ENCODE peak calls at places on chromosomes 13 and 19, in eight cellular contexts. E is cardiac muscle cell; U is mammary epithelial cell; K is right cardiac atrium; J is endodermal cell; W is cardiac fibroblast; P is SJCRH30; A is CD8-positive, alpha-beta T cell. L is an unnamed sample.

GRCh38 chr19:16944626-16945363 is 56.0 kb downstream of the F2RL3 start:
- DNase-seq in P (no peak), J (no peak), U (no peak), W (no peak), E (no peak), K (no peak), A (no peak), L (no peak)

GRCh38 chr19:3443840-3444694 is 36.3 kb downstream of the SMIM24 start:
- DNase-seq in W (peak; percentile 29), J (peak; percentile 91), U (no peak), A (no peak), P (no peak), E (peak; percentile 52), K (peak; percentile 90), L (no peak)

GRCh38 chr13:66225071-66225470 is 1005.1 kb downstream of the PCDH9 start:
- DNase-seq in W (no peak), A (no peak), U (no peak), E (no peak), P (no peak), J (peak; percentile 75), K (no peak), L (no peak)

GRCh38 chr19:47068876-47069406 is 20.5 kb upstream of the TMEM160 start:
- DNase-seq in A (no peak), P (no peak), E (no peak), K (no peak), U (no peak), W (no peak), J (no peak), L (no peak)

GRCh38 chr19:53196777-53197396 is 3.7 kb upstream of the ZNF665 start:
- DNase-seq in A (peak; percentile 98), J (peak; percentile 99), W (peak; percentile 93), P (peak; percentile 97), K (peak; percentile 99), U (peak; percentile 82), E (peak; percentile 96), L (peak; percentile 97)

GRCh38 chr19:33484226-33484774 is 37.3 kb downstream of the PEPD start:
- DNase-seq in P (no peak), K (no peak), U (no peak), E (no peak), W (no peak), A (no peak), J (no peak), L (no peak)

GRCh38 chr19:48481846-48482639 is 12.9 kb downstream of the CYTH2 start:
- DNase-seq in P (peak; percentile 62), K (no peak), W (peak; percentile 61), U (no peak), A (no peak), E (no peak), J (peak; percentile 34), L (no peak)

GRCh38 chr13:73898276-73898675 is 235.9 kb downstream of the KLF12 start:
- DNase-seq in E (no peak), J (no peak), K (no peak), W (no peak), U (peak; percentile 1), P (no peak), A (no peak), L (no peak)

GRCh38 chr13:50292082-50292481 is 276.8 kb downstream of the KCNRG start:
- DNase-seq in K (no peak), U (no peak), E (no peak), P (no peak), W (no peak), A (no peak), J (no peak), L (no peak)

GRCh38 chr13:45333251-45333972 is 7.6 kb downstream of the TPT1 start:
- DNase-seq in J (no peak), U (no peak), A (no peak), E (no peak), W (no peak), P (no peak), K (no peak), L (no peak)

GRCh38 chr13:43305416-43305815 is 282.0 kb downstream of the DNAJC15 start:
- DNase-seq in E (no peak), W (peak; percentile 74), A (no peak), U (no peak), K (no peak), J (no peak), P (no peak), L (no peak)

GRCh38 chr13:84831666-84832657 is 949.7 kb upstream of the SLITRK1 start:
- DNase-seq in P (no peak), A (no peak), U (no peak), K (peak; percentile 28), E (no peak), J (peak; percentile 58), W (no peak), L (no peak)

GRCh38 chr13:27014406-27015359 is 156.9 kb downstream of the USP12 start:
- DNase-seq in P (no peak), J (peak; percentile 48), U (no peak), K (no peak), E (no peak), W (no peak), A (no peak), L (peak; percentile 13)

GRCh38 chr13:33797622-33798021 is 20.3 kb upstream of the RFC3 start:
- DNase-seq in K (no peak), W (peak; percentile 21), E (peak; percentile 21), P (no peak), A (no peak), U (peak; percentile 16), J (no peak), L (no peak)

GRCh38 chr13:33796095-33796494 is 21.9 kb upstream of the RFC3 start:
- DNase-seq in P (no peak), A (no peak), W (no peak), E (no peak), K (no peak), U (no peak), J (no peak), L (no peak)

GRCh38 chr13:33799950-33800592 is 17.9 kb upstream of the RFC3 start:
- DNase-seq in J (no peak), P (no peak), W (peak; percentile 64), K (no peak), U (peak; percentile 11), E (peak; percentile 73), A (no peak), L (no peak)

GRCh38 chr13:33798023-33798422 is 19.9 kb upstream of the RFC3 start:
- DNase-seq in A (no peak), W (no peak), E (no peak), U (no peak), J (no peak), P (no peak), K (no peak), L (no peak)

DNA sequence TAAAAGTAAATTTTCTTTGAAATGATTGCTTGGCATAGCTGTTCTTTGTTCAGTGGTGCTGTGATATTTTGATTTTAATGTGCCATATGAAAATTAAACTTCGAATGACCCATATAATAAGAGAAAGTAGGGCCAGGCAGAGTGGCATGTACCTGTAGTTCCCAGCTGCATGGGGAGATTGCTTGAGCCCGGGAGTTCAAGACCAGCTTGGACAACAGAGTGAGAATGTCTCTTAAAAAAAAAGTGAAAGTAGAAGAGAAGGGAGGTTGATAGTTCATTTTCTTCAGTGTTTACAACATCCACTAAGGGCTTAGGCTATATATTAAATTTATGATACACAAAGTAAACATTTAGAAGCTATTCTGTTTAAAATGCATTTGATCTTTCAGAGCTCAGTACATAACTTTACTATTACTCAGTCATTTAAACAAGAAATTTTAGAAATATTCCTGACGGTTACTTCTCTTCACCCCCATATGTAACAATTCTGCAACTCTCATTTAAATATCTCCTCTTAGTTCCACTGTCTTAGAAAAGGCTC is 17.2 kb upstream of the RFC3 start:
- DNase-seq in U (no peak), P (no peak), W (no peak), E (no peak), K (no peak), A (no peak), J (no peak), L (no peak)
- H3K4me3 ChIP-seq in U (no peak overlapping the region), P (no peak overlapping the region), W (no peak overlapping the region), E (no peak overlapping the region), K (no peak overlapping the region), A (no peak overlapping the region), J (no peak overlapping the region), L (no peak overlapping the region)

DNA sequence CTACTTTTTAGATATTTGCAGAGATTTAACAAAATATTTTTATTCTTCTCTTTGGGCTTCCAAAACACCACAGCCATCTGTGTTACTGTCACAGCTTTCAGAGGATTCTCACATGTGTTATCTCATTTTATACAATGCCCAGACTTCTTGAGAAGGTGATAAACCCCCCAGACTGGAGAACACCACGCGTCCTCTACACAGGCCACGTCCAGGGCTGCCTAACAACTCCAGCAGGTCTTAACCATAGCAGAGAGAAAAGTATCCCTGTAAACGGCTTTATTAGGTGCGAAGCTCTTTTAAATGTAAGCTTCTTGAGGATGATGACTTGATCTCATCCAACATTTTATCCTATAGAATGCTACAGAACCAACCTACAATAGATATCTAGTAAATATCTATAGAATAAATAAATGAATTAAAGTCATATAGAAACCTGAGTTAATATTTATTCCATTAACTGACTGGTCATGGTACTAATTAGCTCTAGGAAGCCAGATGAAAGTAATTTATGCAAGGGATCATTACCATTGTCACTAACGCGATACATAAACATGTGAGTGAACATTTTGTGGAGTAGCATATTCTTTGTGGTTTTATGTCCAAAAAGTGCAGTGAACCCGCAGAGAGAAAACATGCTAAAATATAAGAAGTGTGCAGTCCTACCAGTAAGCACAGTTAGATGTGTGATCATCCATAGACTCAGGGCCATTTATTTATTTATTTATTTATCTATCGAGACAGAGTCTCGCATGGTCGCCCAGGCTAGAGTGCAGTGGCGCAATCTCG is 1.8 kb downstream of the GPR183 start:
- DNase-seq in P (no peak), J (no peak), U (no peak), W (no peak), A (no peak), E (no peak), K (no peak), L (no peak)
- H3K4me3 ChIP-seq in P (no peak overlapping the region), J (peak overlapping the region; percentile 32), U (no peak overlapping the region), W (no peak overlapping the region), A (no peak overlapping the region), E (no peak overlapping the region), K (no peak overlapping the region), L (no peak overlapping the region)

GRCh38 chr19:18397242-18398202 is at the start of gene LRRC25:
- DNase-seq in K (peak; percentile 82), A (no peak), J (peak; percentile 83), U (no peak), E (no peak), W (no peak), P (peak; percentile 51), L (no peak)
- H3K4me3 ChIP-seq in K (no peak within 1 kb of the TSS), A (no peak within 1 kb of the TSS), J (no peak within 1 kb of the TSS), U (no peak within 1 kb of the TSS), E (no peak within 1 kb of the TSS), W (no peak within 1 kb of the TSS), P (no peak within 1 kb of the TSS), L (no peak within 1 kb of the TSS)

GRCh38 chr19:5292843-5293606 is 47.6 kb downstream of the PTPRS start:
- DNase-seq in U (peak; percentile 41), E (peak; percentile 74), J (peak; percentile 93), A (peak; percentile 35), W (peak; percentile 58), P (peak; percentile 73), K (peak; percentile 88), L (peak; percentile 73)

GRCh38 chr19:5294403-5295160 is 46.0 kb downstream of the PTPRS start:
- DNase-seq in J (no peak), P (no peak), A (no peak), W (no peak), K (no peak), E (no peak), U (no peak), L (no peak)

GRCh38 chr19:5291588-5292193 is 48.9 kb downstream of the PTPRS start:
- DNase-seq in E (no peak), A (no peak), P (no peak), J (no peak), U (no peak), K (peak; percentile 43), W (no peak), L (no peak)

GRCh38 chr19:5292453-5292842 is 48.2 kb downstream of the PTPRS start:
- DNase-seq in U (no peak), K (peak; percentile 32), W (no peak), P (no peak), E (no peak), A (peak; percentile 14), J (no peak), L (peak; percentile 69)

GRCh38 chr19:5293607-5294089 is 47.0 kb downstream of the PTPRS start:
- DNase-seq in W (peak; percentile 10), J (peak; percentile 89), K (peak; percentile 74), U (no peak), A (no peak), P (peak; percentile 44), E (peak; percentile 49), L (peak; percentile 84)
- H3K4me3 ChIP-seq in W (peak overlapping the region; percentile 64), J (peak overlapping the region; percentile 82), K (peak overlapping the region; percentile 55), U (peak overlapping the region; percentile 45), A (peak overlapping the region; percentile 68), P (peak overlapping the region; percentile 99), E (peak overlapping the region; percentile 46), L (peak overlapping the region; percentile 77)